ENCODE peak calls at places on chromosomes 7 and 10, in five cellular contexts. U is stimulated activated CD4-positive, alpha-beta T cell treated with anti-CD3 and anti-CD28 coated beads, Interleukin-4, amount 100 ng/mL, for 48 hours; V is activated CD8-positive, alpha-beta memory T cell treated with anti-CD3 and anti-CD28 coated beads, Interleukin-2, amount 50 U/mL, for 48 hours; F is GM18507; O is Right ventricle myocardium superior. M is an unnamed sample.

GRCh38 chr10:131773989-131774343 is 126.8 kb upstream of the PPP2R2D start:
- DNase-seq in U (no peak), V (no peak), F (no peak), O (no peak), M (no peak)

GRCh38 chr10:97314677-97315076 is 4.4 kb upstream of the FRAT1 start:
- DNase-seq in U (no peak), V (no peak), F (no peak), O (no peak), M (no peak)

GRCh38 chr10:127854769-127855583 is 37.8 kb downstream of the CLRN3 start:
- DNase-seq in U (no peak), V (no peak), F (peak; percentile 15), O (no peak), M (no peak)

GRCh38 chr7:136919820-136920219 is 51.4 kb downstream of the CHRM2 start:
- DNase-seq in U (no peak), V (no peak), F (no peak), O (no peak), M (no peak)

GRCh38 chr7:16961650-16962049 is 79.9 kb upstream of the AGR3 start:
- DNase-seq in U (no peak), V (no peak), F (no peak), O (no peak), M (no peak)

GRCh38 chr7:100949931-100950443 is 653 bp downstream of the MUC3A start:
- DNase-seq in U (no peak), V (no peak), F (no peak), O (no peak), M (no peak)

GRCh38 chr7:27172823-27173411 is 1.2 kb downstream of the HOXA10 start:
- DNase-seq in U (no peak), V (peak; percentile 61), F (no peak), O (no peak), M (no peak)

GRCh38 chr10:5563991-5564536 is 39.3 kb downstream of the CALML3 start:
- DNase-seq in U (peak; percentile 28), V (peak; percentile 64), F (no peak), O (peak; percentile 35), M (peak; percentile 28)

GRCh38 chr10:51700228-51700835 is 937 bp upstream of the CSTF2T start:
- DNase-seq in U (peak; percentile 11), V (no peak), F (no peak), O (no peak), M (peak; percentile 23)

GRCh38 chr10:87559392-87559791 is 54.7 kb downstream of the MINPP1 start:
- DNase-seq in U (no peak), V (no peak), F (no peak), O (no peak), M (no peak)

GRCh38 chr7:99380823-99381663 is 6.5 kb downstream of the ARPC1B start:
- DNase-seq in U (peak; percentile 85), V (peak; percentile 91), F (peak; percentile 72), O (peak; percentile 57), M (peak; percentile 93)

GRCh38 chr7:67625257-67625713 is 628.7 kb downstream of the TYW1 start:
- DNase-seq in U (no peak), V (peak; percentile 65), F (peak; percentile 15), O (peak; percentile 88), M (peak; percentile 27)

GRCh38 chr10:62554632-62555199 is 180.5 kb downstream of the ZNF365 start:
- DNase-seq in U (no peak), V (no peak), F (peak; percentile 9), O (no peak), M (peak; percentile 7)

GRCh38 chr7:24786941-24787340 is 29.7 kb upstream of the GSDME start:
- DNase-seq in U (no peak), V (no peak), F (no peak), O (peak; percentile 41), M (no peak)

GRCh38 chr7:140200102-140200989 is 23.6 kb upstream of the KDM7A start:
- DNase-seq in U (no peak), V (no peak), F (no peak), O (no peak), M (no peak)

GRCh38 chr10:103231047-103231551 is 14.6 kb upstream of the RPEL1 start:
- DNase-seq in U (no peak), V (no peak), F (no peak), O (no peak), M (no peak)

GRCh38 chr7:150371131-150371995 is 2.7 kb downstream of the REPIN1 start:
- DNase-seq in U (no peak), V (no peak), F (no peak), O (no peak), M (no peak)

GRCh38 chr10:49387029-49387428 is 8.9 kb downstream of the DRGX start:
- DNase-seq in U (no peak), V (no peak), F (no peak), O (no peak), M (no peak)

GRCh38 chr10:8306685-8307364 is 252.3 kb downstream of the GATA3 start:
- DNase-seq in U (no peak), V (no peak), F (no peak), O (no peak), M (no peak)

GRCh38 chr10:4651404-4652037 is 174.5 kb upstream of the AKR1E2 start:
- DNase-seq in U (no peak), V (no peak), F (no peak), O (no peak), M (peak; percentile 34)

GRCh38 chr7:50687096-50687495 is 95.6 kb downstream of the GRB10 start:
- DNase-seq in U (no peak), V (no peak), F (no peak), O (no peak), M (no peak)

GRCh38 chr10:685613-686012 is 3.9 kb downstream of the DIP2C start:
- DNase-seq in U (no peak), V (no peak), F (no peak), O (no peak), M (no peak)